ENCODE peak calls at places on chromosomes 11 and 22, in ten cellular contexts. U is A549, Q is AG09309, P is HCT116, Y is heart right ventricle, G is ascending aorta, H is brain microvascular endothelial cell, N is astrocyte of the cerebellum, O is tibial artery, R is cardiac fibroblast. W is an unnamed sample.

GRCh38 chr22:46001046-46001425 is 24.1 kb upstream of the WNT7B start:
- DNase-seq in Y (no peak), Q (no peak), G (no peak), O (no peak), R (no peak), P (no peak), H (no peak), U (no peak), N (no peak), W (no peak)

GRCh38 chr11:77107950-77108349 is 5.3 kb downstream of the OMP start:
- DNase-seq in G (peak), R (peak), O (peak), P (peak), H (peak), Q (peak), N (peak), U (peak), Y (no peak), W (no peak)

GRCh38 chr11:95625164-95626017 is 164.2 kb downstream of the FAM76B start:
- DNase-seq in U (no peak), H (no peak), P (no peak), R (no peak), O (no peak), Y (no peak), G (no peak), Q (no peak), N (no peak), W (no peak)

GRCh38 chr11:2298795-2299747 is 2.6 kb downstream of the C11orf21 start:
- DNase-seq in P (no peak), U (peak), O (no peak), Y (no peak), Q (no peak), H (no peak), R (peak), G (peak), N (no peak), W (peak)

GRCh38 chr11:129950319-129951034 is 52.2 kb downstream of the PRDM10 start:
- DNase-seq in H (no peak), Q (no peak), Y (peak), N (peak), U (no peak), G (peak), P (no peak), R (peak), O (peak), W (no peak)

GRCh38 chr11:117547188-117547831 is 219.7 kb downstream of the CEP164 start:
- DNase-seq in N (no peak), P (no peak), Y (no peak), O (no peak), U (no peak), H (no peak), Q (no peak), R (no peak), G (no peak), W (no peak)

GRCh38 chr11:35330924-35331323 is 88.4 kb downstream of the SLC1A2 start:
- DNase-seq in O (no peak), G (no peak), U (no peak), P (no peak), Y (no peak), R (no peak), Q (no peak), H (no peak), N (no peak), W (no peak)

GRCh38 chr11:36356201-36356600 is 60.1 kb downstream of the PRR5L start:
- DNase-seq in O (peak), Q (no peak), G (no peak), R (peak), Y (no peak), U (no peak), P (no peak), N (no peak), H (no peak), W (no peak)

GRCh38 chr11:35235944-35236666 is 97.1 kb downstream of the CD44 start:
- DNase-seq in Y (no peak), H (no peak), G (no peak), Q (no peak), P (peak), R (peak), U (peak), O (no peak), N (peak), W (no peak)

GRCh38 chr11:90774727-90775572 is 552.1 kb upstream of the CHORDC1 start:
- DNase-seq in N (no peak), O (no peak), P (no peak), U (no peak), R (no peak), Q (no peak), Y (no peak), G (no peak), H (no peak), W (peak)

GRCh38 chr11:92384807-92385206 is 160.2 kb downstream of the FAT3 start:
- DNase-seq in H (no peak), P (no peak), U (no peak), O (no peak), R (peak), Q (no peak), G (no peak), Y (no peak), N (no peak), W (no peak)

GRCh38 chr11:69611548-69612526 is 29.1 kb upstream of the CCND1 start:
- DNase-seq in G (peak), H (no peak), Q (no peak), R (no peak), O (no peak), Y (no peak), U (no peak), P (no peak), N (no peak), W (no peak)

GRCh38 chr11:120950880-120951279 is 73.0 kb upstream of the TBCEL start:
- DNase-seq in G (no peak), P (no peak), Q (no peak), N (no peak), H (no peak), Y (no peak), U (no peak), O (no peak), R (no peak), W (no peak)

GRCh38 chr11:111531687-111532364 is 8.7 kb upstream of the LAYN start:
- DNase-seq in Y (no peak), U (peak), H (peak), R (peak), P (peak), G (no peak), Q (peak), N (peak), O (no peak), W (no peak)

GRCh38 chr22:20267441-20268288 is 453 bp downstream of the RTN4R start:
- DNase-seq in G (no peak), N (no peak), U (no peak), H (no peak), P (no peak), Q (no peak), R (no peak), O (no peak), Y (no peak), W (no peak)

GRCh38 chr22:42905217-42905616 is 48.1 kb upstream of the ARFGAP3 start:
- DNase-seq in U (no peak), Y (no peak), Q (no peak), O (no peak), N (no peak), G (no peak), H (no peak), R (no peak), P (no peak), W (no peak)

GRCh38 chr11:1219836-1220810 is 2.7 kb upstream of the MUC5B start:
- DNase-seq in O (no peak), N (no peak), H (no peak), Y (no peak), R (no peak), Q (no peak), P (no peak), G (no peak), U (peak), W (no peak)

GRCh38 chr11:25211635-25212251 is 714.9 kb downstream of the LUZP2 start:
- DNase-seq in H (no peak), Y (no peak), U (no peak), G (no peak), R (no peak), O (no peak), P (no peak), N (peak), Q (no peak), W (no peak)

GRCh38 chr22:43301866-43302265 is 41.3 kb downstream of the SCUBE1 start:
- DNase-seq in G (no peak), U (no peak), Q (no peak), O (no peak), Y (no peak), N (no peak), H (no peak), P (no peak), R (no peak), W (no peak)

GRCh38 chr11:7077101-7077500 is 11.7 kb upstream of the RBMXL2 start:
- DNase-seq in U (no peak), Y (no peak), H (no peak), R (no peak), N (no peak), O (no peak), G (no peak), Q (no peak), P (no peak), W (no peak)

GRCh38 chr22:42613869-42614268 is 814 bp downstream of the POLDIP3 start:
- DNase-seq in N (no peak), U (no peak), Q (no peak), O (no peak), G (no peak), H (no peak), Y (no peak), P (no peak), R (peak), W (no peak)

GRCh38 chr22:30453731-30454510 is 17.9 kb downstream of the SEC14L3 start:
- DNase-seq in Y (no peak), O (no peak), H (no peak), N (no peak), Q (no peak), P (no peak), G (no peak), U (peak), R (peak), W (peak)

GRCh38 chr22:40547729-40548143 is 88.8 kb downstream of the MRTFA start:
- DNase-seq in P (no peak), G (no peak), Y (no peak), U (no peak), H (no peak), N (no peak), O (no peak), Q (no peak), R (peak), W (no peak)

GRCh38 chr11:47869548-47870393 is 21.6 kb upstream of the NUP160 start:
- DNase-seq in R (peak), P (peak), O (no peak), U (peak), N (no peak), Y (no peak), Q (no peak), G (no peak), H (no peak), W (no peak)

GRCh38 chr22:38109391-38110000 is 988 bp downstream of the BAIAP2L2 start:
- DNase-seq in R (peak), G (no peak), U (peak), H (no peak), Y (no peak), Q (no peak), O (no peak), P (no peak), N (no peak), W (no peak)

GRCh38 chr22:21947040-21948014 is 5.3 kb downstream of the PPM1F start:
- DNase-seq in R (peak), U (peak), H (peak), O (no peak), Y (no peak), P (no peak), N (peak), G (no peak), Q (no peak), W (peak)

GRCh38 chr22:31623634-31624312 is 38.2 kb downstream of the PISD start:
- DNase-seq in G (no peak), Y (no peak), H (no peak), N (no peak), U (no peak), Q (no peak), P (no peak), R (no peak), O (no peak), W (no peak)

GRCh38 chr11:128515086-128515485 is 72.3 kb downstream of the ETS1 start:
- DNase-seq in R (peak), Y (no peak), P (no peak), H (no peak), Q (no peak), O (no peak), N (no peak), G (no peak), U (no peak), W (no peak)

GRCh38 chr11:126578021-126578420 is 222.5 kb downstream of the ST3GAL4 start:
- DNase-seq in R (no peak), P (no peak), U (no peak), Q (no peak), H (no peak), Y (no peak), N (no peak), O (no peak), G (no peak), W (no peak)

GRCh38 chr11:126570489-126570888 is 215.0 kb downstream of the ST3GAL4 start:
- DNase-seq in G (no peak), Y (no peak), O (no peak), H (no peak), U (no peak), R (no peak), N (no peak), P (no peak), Q (no peak), W (no peak)

GRCh38 chr11:126575849-126576248 is 220.4 kb downstream of the ST3GAL4 start:
- DNase-seq in P (no peak), N (no peak), G (no peak), Y (no peak), R (no peak), H (no peak), U (no peak), O (no peak), Q (no peak), W (no peak)

GRCh38 chr11:126578426-126578825 is 222.9 kb downstream of the ST3GAL4 start:
- DNase-seq in O (no peak), U (no peak), P (no peak), N (no peak), Y (no peak), H (no peak), R (no peak), Q (no peak), G (no peak), W (no peak)

DNA sequence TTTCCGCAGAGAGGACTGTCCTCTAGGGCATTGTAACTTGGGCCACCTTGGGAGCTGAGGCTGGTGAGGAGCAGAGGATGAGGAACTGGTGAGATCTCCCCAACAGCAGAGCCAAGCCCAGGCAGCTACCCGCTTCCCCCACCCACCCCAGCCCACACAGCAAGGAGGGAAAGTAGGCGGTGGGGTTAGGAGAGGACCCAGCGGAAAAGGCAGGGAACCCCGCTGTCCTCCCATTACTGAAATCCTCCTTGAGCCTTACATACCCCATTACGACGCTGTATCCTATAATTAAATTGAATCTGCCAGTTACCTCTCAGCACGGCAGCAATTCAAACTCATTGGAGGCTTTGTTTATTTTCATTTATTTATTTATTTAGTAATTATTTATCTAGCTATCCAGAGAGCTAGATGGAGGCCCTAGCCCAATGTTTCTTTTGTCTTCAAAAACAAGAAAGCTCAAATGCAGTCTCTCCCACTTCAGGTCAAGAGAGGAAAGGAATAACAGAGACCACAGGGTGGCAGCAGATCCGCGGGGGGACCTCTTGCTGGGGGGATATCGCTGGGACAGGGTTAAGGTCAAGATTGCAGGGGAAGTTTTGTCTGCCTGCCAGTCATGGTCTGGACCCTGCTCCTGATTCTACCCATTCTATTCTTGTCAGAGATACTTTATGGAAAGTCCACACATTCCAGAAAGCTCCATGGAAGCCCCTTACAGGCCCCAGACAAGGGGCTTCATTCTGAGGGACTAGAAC is 218.0 kb downstream of the ST3GAL4 start:
- DNase-seq in P (no peak), Q (no peak), Y (no peak), H (no peak), U (no peak), O (no peak), G (no peak), R (no peak), N (no peak), W (peak)
- TF ChIP-seq CTCF in P (peak), Q (peak), Y (no peak), H (peak), U (peak), O (no peak), G (no peak), R (no peak), N (peak), W (peak)

GRCh38 chr11:32259641-32260081 is 168.8 kb downstream of the RCN1 start:
- DNase-seq in N (peak), H (peak), U (peak), G (no peak), O (peak), P (no peak), R (peak), Q (no peak), Y (peak), W (no peak)

DNA sequence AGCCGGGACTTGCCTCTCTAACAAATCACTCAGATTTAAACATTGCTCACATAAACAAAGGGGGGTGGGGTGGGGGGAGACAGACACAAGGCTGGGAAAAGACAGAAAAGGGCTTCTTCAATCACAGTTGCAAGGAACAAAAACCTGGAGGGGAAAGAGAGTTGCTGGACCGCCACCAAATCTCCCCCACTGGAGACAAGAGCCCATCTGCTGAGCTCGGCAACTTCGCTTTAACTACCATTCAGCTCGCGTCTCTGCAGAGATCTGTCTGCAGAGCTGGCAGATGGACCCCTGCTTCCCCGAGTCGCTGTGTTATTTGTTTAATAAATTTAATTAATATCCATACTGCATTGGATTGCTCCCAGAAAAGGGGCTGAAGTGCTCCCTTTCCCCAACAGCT is 165.0 kb downstream of the RCN1 start:
- DNase-seq in U (no peak), P (no peak), N (no peak), Y (no peak), R (no peak), H (no peak), Q (no peak), G (no peak), O (no peak), W (peak)
- H3K4me3 ChIP-seq in U (no peak), P (no peak), N (no peak), Y (no peak), R (no peak), H (no peak), Q (no peak), G (no peak), O (no peak), W (peak)

GRCh38 chr11:8321876-8322275 is 58.2 kb upstream of the LMO1 start:
- DNase-seq in H (no peak), Y (no peak), N (no peak), P (no peak), Q (no peak), G (no peak), O (no peak), R (no peak), U (no peak), W (no peak)

GRCh38 chr11:8317164-8317563 is 53.5 kb upstream of the LMO1 start:
- DNase-seq in G (no peak), H (no peak), U (no peak), O (no peak), N (no peak), R (no peak), Y (no peak), Q (no peak), P (no peak), W (no peak)

GRCh38 chr11:8323161-8323935 is 59.7 kb upstream of the LMO1 start:
- DNase-seq in U (no peak), P (no peak), G (no peak), N (no peak), R (no peak), Y (no peak), O (no peak), Q (no peak), H (no peak), W (no peak)

GRCh38 chr11:8315463-8315862 is 51.8 kb upstream of the LMO1 start:
- DNase-seq in O (no peak), N (no peak), Q (no peak), U (no peak), Y (no peak), H (no peak), R (no peak), P (no peak), G (no peak), W (no peak)

GRCh38 chr11:8318536-8318935 is 54.9 kb upstream of the LMO1 start:
- DNase-seq in U (no peak), O (no peak), R (no peak), N (no peak), H (no peak), Q (no peak), Y (no peak), P (no peak), G (no peak), W (peak)
- TF ChIP-seq CTCF in U (peak), O (no peak), R (no peak), N (no peak), H (peak), Q (peak), Y (peak), P (peak), G (no peak), W (peak)

GRCh38 chr22:50696251-50696798 is 23.7 kb downstream of the SHANK3 start:
- DNase-seq in O (no peak), Q (no peak), N (no peak), H (no peak), Y (no peak), U (no peak), P (no peak), R (no peak), G (peak), W (no peak)

GRCh38 chr22:50698546-50698945 is 25.9 kb downstream of the SHANK3 start:
- DNase-seq in Q (no peak), H (no peak), N (no peak), O (no peak), Y (no peak), P (no peak), G (peak), R (peak), U (no peak), W (no peak)

GRCh38 chr22:50697667-50698506 is 25.3 kb downstream of the SHANK3 start:
- DNase-seq in H (no peak), N (no peak), O (no peak), Q (no peak), R (no peak), U (no peak), G (peak), Y (no peak), P (no peak), W (no peak)

GRCh38 chr22:50695421-50696250 is 23.0 kb downstream of the SHANK3 start:
- DNase-seq in U (no peak), H (no peak), O (no peak), N (no peak), G (peak), R (no peak), Y (no peak), P (no peak), Q (no peak), W (no peak)

GRCh38 chr22:50696799-50697561 is 24.4 kb downstream of the SHANK3 start:
- DNase-seq in G (peak), R (no peak), Q (no peak), H (no peak), Y (no peak), N (no peak), O (no peak), U (no peak), P (no peak), W (peak)
- H3K4me3 ChIP-seq in G (peak), R (peak), Q (peak), H (peak), Y (peak), N (peak), O (peak), U (peak), P (peak), W (peak)